ENCODE peak calls at places on chromosomes 1 and 21, in eight cellular contexts. I is epithelial cell of esophagus, A is stomach, U is fibroblast of lung, X is lung, L is H1, M is IMR-90, D is A549. T is an unnamed sample.

GRCh38 chr1:214476958-214477870 is 74.2 kb downstream of the PTPN14 start:
- DNase-seq in M (peak), X (peak), I (peak), U (peak), A (no peak), L (no peak), D (no peak), T (no peak)

GRCh38 chr1:60904079-60904852 is 178.1 kb upstream of the NFIA start:
- DNase-seq in A (no peak), U (peak), D (no peak), L (no peak), I (peak), M (no peak), X (no peak), T (no peak)

GRCh38 chr1:34320081-34320480 is 143.4 kb downstream of the C1orf94 start:
- DNase-seq in D (no peak), M (no peak), X (no peak), U (peak), I (no peak), A (no peak), L (no peak), T (no peak)

GRCh38 chr21:45473496-45474322 is 68.5 kb downstream of the SLC19A1 start:
- DNase-seq in L (no peak), I (no peak), M (peak), A (no peak), D (no peak), U (no peak), X (no peak), T (no peak)

GRCh38 chr1:209751627-209752231 is 4.1 kb upstream of the TRAF3IP3 start:
- DNase-seq in L (no peak), M (no peak), I (no peak), D (no peak), X (no peak), A (no peak), U (no peak), T (no peak)

GRCh38 chr21:31251686-31252085 is 92.4 kb downstream of the TIAM1 start:
- DNase-seq in U (no peak), X (no peak), I (no peak), D (no peak), L (no peak), A (no peak), M (no peak), T (no peak)

GRCh38 chr1:20589331-20590312 is 725 bp downstream of the CDA start:
- DNase-seq in M (peak), U (peak), L (no peak), D (no peak), I (peak), A (no peak), X (peak), T (no peak)

GRCh38 chr21:42593007-42593814 is 60.2 kb upstream of the PDE9A start:
- DNase-seq in X (peak), I (peak), A (peak), M (peak), L (peak), D (peak), U (peak), T (peak)

GRCh38 chr21:17987328-17987727 is 168.2 kb upstream of the C21orf91 start:
- DNase-seq in L (no peak), A (no peak), I (no peak), D (no peak), M (no peak), X (no peak), U (no peak), T (no peak)

GRCh38 chr1:15523922-15524282 is at the start of gene CASP9:
- DNase-seq in A (no peak), X (no peak), L (no peak), D (peak), U (no peak), M (peak), I (no peak), T (no peak)
- TF ChIP-seq CTCF in A (no peak), X (no peak), L (no peak), D (no peak), U (no peak), M (no peak), I (no peak), T (no peak)

GRCh38 chr1:179807291-179807690 is 64.2 kb downstream of the FAM163A start:
- DNase-seq in X (no peak), D (no peak), U (no peak), L (no peak), I (no peak), M (no peak), A (no peak), T (no peak)

GRCh38 chr1:179808503-179808902 is 65.4 kb downstream of the FAM163A start:
- DNase-seq in L (no peak), A (no peak), M (no peak), D (no peak), X (no peak), U (no peak), I (no peak), T (no peak)

GRCh38 chr1:179807691-179808485 is 64.8 kb downstream of the FAM163A start:
- DNase-seq in M (peak), L (no peak), A (no peak), I (peak), U (peak), X (no peak), D (no peak), T (no peak)

GRCh38 chr1:179805291-179806195 is 62.5 kb downstream of the FAM163A start:
- DNase-seq in I (no peak), L (no peak), D (no peak), X (no peak), U (no peak), A (no peak), M (no peak), T (no peak)

GRCh38 chr1:179806333-179806732 is 63.2 kb downstream of the FAM163A start:
- DNase-seq in L (no peak), X (no peak), I (no peak), M (no peak), U (no peak), A (no peak), D (no peak), T (no peak)
- TF ChIP-seq CTCF in L (no peak), X (no peak), I (no peak), M (no peak), U (no peak), A (no peak), D (no peak), T (no peak)

GRCh38 chr1:35454616-35455015 is 102.6 kb downstream of the KIAA0319L start:
- DNase-seq in I (peak), X (no peak), A (no peak), D (no peak), M (peak), L (no peak), U (peak), T (no peak)

GRCh38 chr1:35454175-35454574 is 103.0 kb downstream of the KIAA0319L start:
- DNase-seq in D (no peak), X (no peak), L (no peak), I (no peak), A (no peak), M (no peak), U (no peak), T (no peak)

GRCh38 chr1:35449334-35450008 is 107.7 kb downstream of the KIAA0319L start:
- DNase-seq in D (no peak), U (peak), L (no peak), M (peak), A (no peak), I (peak), X (no peak), T (no peak)

GRCh38 chr1:35451125-35451528 is 106.1 kb downstream of the KIAA0319L start:
- DNase-seq in L (peak), M (peak), U (peak), A (peak), D (peak), I (peak), X (peak), T (peak)

DNA sequence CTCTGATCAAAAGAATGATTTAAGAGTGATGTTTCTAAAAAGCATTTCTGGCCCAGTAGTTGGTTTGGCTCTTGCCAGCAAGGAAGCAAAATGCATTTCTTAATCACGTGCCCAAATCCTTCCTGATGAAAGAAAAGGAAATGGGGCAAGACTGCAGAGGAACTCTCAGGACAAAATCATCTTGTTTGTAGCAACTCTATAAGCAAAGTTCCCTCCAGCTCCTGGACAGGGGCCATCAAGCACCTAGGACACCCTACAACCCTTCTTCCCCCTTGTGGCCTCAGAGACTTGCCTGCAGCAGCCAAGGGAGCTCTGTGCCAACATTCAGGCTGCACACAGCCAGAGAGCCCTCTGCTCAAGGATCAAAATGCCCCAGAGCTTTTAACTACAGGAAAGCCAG is 105.1 kb downstream of the KIAA0319L start:
- DNase-seq in L (no peak), X (peak), M (peak), I (peak), A (peak), U (peak), D (no peak), T (no peak)
- TF ChIP-seq CTCF in L (no peak), X (no peak), M (no peak), I (peak), A (no peak), U (peak), D (no peak), T (peak)

DNA sequence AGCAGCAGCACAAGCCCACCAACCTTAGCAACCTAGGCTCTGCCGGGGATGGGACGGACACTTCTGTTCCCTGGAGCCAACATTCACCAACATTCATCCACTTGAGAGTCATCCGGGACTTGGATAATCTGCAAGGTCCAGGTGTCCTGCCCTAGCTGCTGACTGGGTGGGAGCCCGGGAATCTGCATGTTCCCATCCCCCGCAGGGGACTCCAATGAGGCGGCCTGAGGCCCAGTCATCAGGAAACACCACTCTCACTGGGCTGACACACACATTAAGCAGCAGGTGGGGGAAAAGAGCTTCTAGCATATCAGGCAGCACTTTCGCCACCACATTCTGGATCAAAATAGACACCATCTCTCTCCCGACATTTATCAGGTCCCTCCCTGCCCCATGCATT is 38.4 kb upstream of the CCSAP start:
- DNase-seq in A (no peak), L (peak), M (no peak), D (no peak), I (no peak), X (no peak), U (no peak), T (no peak)
- TF ChIP-seq CTCF in A (no peak), L (no peak), M (no peak), D (no peak), I (no peak), X (no peak), U (no peak), T (no peak)

GRCh38 chr1:7008331-7008730 is 223.1 kb downstream of the CAMTA1 start:
- DNase-seq in M (no peak), L (no peak), D (no peak), A (no peak), X (no peak), U (no peak), I (no peak), T (no peak)
- TF ChIP-seq CTCF in M (no peak), L (no peak), D (no peak), A (no peak), X (no peak), U (no peak), I (no peak), T (no peak)

DNA sequence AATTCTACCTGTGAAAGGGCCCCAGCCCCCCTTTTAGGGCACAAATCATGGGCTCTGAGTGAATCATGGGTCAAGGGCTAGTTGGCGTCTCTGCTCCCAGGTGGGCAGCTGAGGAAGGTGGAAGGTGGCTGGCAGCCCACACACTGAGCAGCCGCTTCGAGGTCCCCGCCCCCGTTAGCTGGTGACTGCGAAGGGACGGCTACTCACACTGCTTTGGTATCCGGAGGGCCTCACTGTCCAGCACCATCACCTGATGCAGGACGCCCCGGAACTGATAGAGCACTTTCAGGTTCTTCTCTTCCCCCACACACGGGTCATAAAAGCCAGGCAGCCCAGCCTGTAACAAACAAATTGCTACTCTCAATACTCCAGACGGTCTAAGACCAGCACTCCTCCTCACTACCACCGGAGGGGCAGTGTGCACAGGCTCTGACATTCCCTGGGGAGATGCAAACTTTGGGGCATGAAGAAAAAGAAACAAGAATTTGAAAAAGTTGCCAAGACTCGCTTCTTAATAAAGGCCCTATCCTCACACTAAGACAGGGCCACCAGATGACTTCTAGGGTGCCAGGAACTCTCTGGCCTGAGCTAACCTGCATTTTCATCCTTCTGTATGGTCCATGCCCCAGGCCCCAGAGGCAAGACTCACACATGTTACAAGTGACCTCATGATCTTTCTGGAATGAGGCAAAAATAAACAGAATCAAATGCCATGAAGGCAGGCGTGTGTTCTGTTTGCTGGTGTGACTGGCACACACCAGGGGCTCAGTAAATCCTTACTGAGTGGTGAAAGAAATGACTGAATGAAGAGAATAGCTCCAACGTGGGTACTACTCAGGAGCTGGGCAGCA is 11.5 kb downstream of the THAP3 start:
- DNase-seq in U (no peak), I (no peak), L (no peak), M (peak), A (no peak), X (no peak), D (no peak), T (no peak)
- TF ChIP-seq CTCF in U (no peak), I (no peak), L (no peak), M (no peak), A (no peak), X (no peak), D (no peak), T (no peak)

DNA sequence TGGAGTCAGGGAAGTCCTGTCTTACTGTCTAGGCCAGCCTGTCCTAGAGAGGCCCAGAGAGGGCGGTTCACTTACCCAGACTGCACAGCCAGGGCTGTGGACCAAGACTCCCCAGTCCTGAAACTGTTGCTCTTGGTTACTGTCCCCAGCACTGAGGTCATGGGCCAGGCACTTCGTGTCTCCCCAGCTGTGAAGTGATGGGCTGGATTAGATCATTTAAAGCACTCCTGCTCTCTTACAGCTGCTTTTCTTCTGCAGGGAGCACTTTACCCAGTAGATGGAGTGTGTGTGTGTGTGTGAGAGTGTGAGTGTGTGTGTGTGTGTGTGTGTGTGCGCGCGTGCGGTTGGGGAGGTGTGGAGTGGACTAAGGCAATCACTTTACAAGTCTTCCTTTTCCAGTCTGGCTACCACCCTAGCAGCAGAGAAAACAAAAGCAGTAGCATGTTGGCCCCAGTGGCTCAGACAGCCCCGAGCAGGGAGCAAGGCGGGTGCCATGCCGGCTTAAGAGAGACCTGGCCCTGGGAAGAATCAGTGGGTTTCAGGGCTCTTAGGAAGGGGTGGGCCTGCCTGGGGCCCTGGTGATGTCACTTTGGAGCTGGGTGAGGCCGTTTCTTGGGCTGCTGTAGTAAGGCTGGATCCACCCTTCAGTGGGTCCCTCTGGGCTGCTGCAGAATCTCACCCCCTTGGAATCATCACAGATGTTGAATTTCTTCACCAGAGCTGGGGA is 2.4 kb downstream of the SPSB1 start:
- DNase-seq in X (no peak), A (no peak), I (peak), D (no peak), M (peak), L (no peak), U (peak), T (no peak)
- TF ChIP-seq CTCF in X (no peak), A (no peak), I (no peak), D (no peak), M (peak), L (no peak), U (peak), T (no peak)

GRCh38 chr1:46186076-46186475 is 9.8 kb upstream of the P3R3URF start:
- DNase-seq in U (no peak), A (no peak), X (no peak), M (no peak), I (no peak), D (no peak), L (no peak), T (no peak)

GRCh38 chr1:46184920-46185658 is 8.8 kb upstream of the P3R3URF start:
- DNase-seq in A (no peak), I (no peak), U (no peak), X (no peak), M (no peak), D (no peak), L (no peak), T (no peak)

GRCh38 chr1:46181343-46182260 is 5.3 kb upstream of the P3R3URF start:
- DNase-seq in D (no peak), U (peak), M (peak), I (peak), X (no peak), L (no peak), A (no peak), T (no peak)

GRCh38 chr1:46183926-46184557 is 7.8 kb upstream of the P3R3URF start:
- DNase-seq in L (no peak), D (no peak), U (no peak), I (no peak), A (no peak), M (no peak), X (no peak), T (no peak)

GRCh38 chr1:46183119-46183842 is 7.0 kb upstream of the P3R3URF start:
- DNase-seq in I (peak), X (peak), D (peak), U (peak), M (peak), L (no peak), A (peak), T (no peak)
- TF ChIP-seq CTCF in I (peak), X (no peak), D (no peak), U (no peak), M (no peak), L (no peak), A (no peak), T (no peak)

T was measured in endothelial cell.